ENCODE peak calls at places on chromosomes 1 and 21, in five cellular contexts. One of them, this sample, is unnamed.

GRCh38 chr1:35568975-35569395 is 4.1 kb upstream of the TFAP2E start:
- DNase-seq in NCI-H2029 treated with DMSO at 0.1 percent for 48 hours: peak
- DNase-seq in neural progenitor cell: peak
- DNase-seq in NCI-H2171: peak
- DNase-seq in CD8-positive, alpha-beta memory T cell: peak
- DNase-seq in this sample: peak

GRCh38 chr1:23836037-23836436 is 10.8 kb upstream of the HMGCL start:
- DNase-seq in NCI-H2029 treated with DMSO at 0.1 percent for 48 hours: no peak
- DNase-seq in neural progenitor cell: no peak
- DNase-seq in NCI-H2171: no peak
- DNase-seq in CD8-positive, alpha-beta memory T cell: no peak
- DNase-seq in this sample: no peak

GRCh38 chr1:64212023-64212422 is 8.6 kb downstream of the UBE2U start:
- DNase-seq in NCI-H2029 treated with DMSO at 0.1 percent for 48 hours: no peak
- DNase-seq in neural progenitor cell: no peak
- DNase-seq in NCI-H2171: no peak
- DNase-seq in CD8-positive, alpha-beta memory T cell: no peak
- DNase-seq in this sample: no peak

GRCh38 chr21:32921632-32922230 is 104.0 kb upstream of the OLIG2 start:
- DNase-seq in NCI-H2029 treated with DMSO at 0.1 percent for 48 hours: peak
- DNase-seq in neural progenitor cell: peak
- DNase-seq in NCI-H2171: no peak
- DNase-seq in CD8-positive, alpha-beta memory T cell: peak
- DNase-seq in this sample: no peak

GRCh38 chr1:210597555-210598134 is 268.9 kb downstream of the HHAT start:
- DNase-seq in NCI-H2029 treated with DMSO at 0.1 percent for 48 hours: no peak
- DNase-seq in neural progenitor cell: no peak
- DNase-seq in NCI-H2171: no peak
- DNase-seq in CD8-positive, alpha-beta memory T cell: no peak
- DNase-seq in this sample: no peak

GRCh38 chr1:159826436-159827101 is at the start of gene SLAMF8:
- DNase-seq in NCI-H2029 treated with DMSO at 0.1 percent for 48 hours: no peak
- DNase-seq in neural progenitor cell: no peak
- DNase-seq in NCI-H2171: no peak
- DNase-seq in CD8-positive, alpha-beta memory T cell: peak
- DNase-seq in this sample: no peak

GRCh38 chr1:54276617-54277450 is 76.9 kb downstream of the MRPL37 start:
- DNase-seq in NCI-H2029 treated with DMSO at 0.1 percent for 48 hours: no peak
- DNase-seq in neural progenitor cell: no peak
- DNase-seq in NCI-H2171: no peak
- DNase-seq in CD8-positive, alpha-beta memory T cell: no peak
- DNase-seq in this sample: no peak

GRCh38 chr1:28718601-28719331 is 18.0 kb upstream of the YTHDF2 start:
- DNase-seq in NCI-H2029 treated with DMSO at 0.1 percent for 48 hours: no peak
- DNase-seq in neural progenitor cell: peak
- DNase-seq in NCI-H2171: no peak
- DNase-seq in CD8-positive, alpha-beta memory T cell: no peak
- DNase-seq in this sample: no peak

GRCh38 chr1:31679091-31679490 is 24.7 kb downstream of the COL16A1 start:
- DNase-seq in NCI-H2029 treated with DMSO at 0.1 percent for 48 hours: no peak
- DNase-seq in neural progenitor cell: no peak
- DNase-seq in NCI-H2171: no peak
- DNase-seq in CD8-positive, alpha-beta memory T cell: no peak
- DNase-seq in this sample: no peak

GRCh38 chr21:39707316-39707715 is 37.7 kb upstream of the IGSF5 start:
- DNase-seq in NCI-H2029 treated with DMSO at 0.1 percent for 48 hours: no peak
- DNase-seq in neural progenitor cell: no peak
- DNase-seq in NCI-H2171: no peak
- DNase-seq in CD8-positive, alpha-beta memory T cell: no peak
- DNase-seq in this sample: no peak

GRCh38 chr1:222616535-222616934 is 1.4 kb upstream of the MIA3 start:
- DNase-seq in NCI-H2029 treated with DMSO at 0.1 percent for 48 hours: no peak
- DNase-seq in neural progenitor cell: no peak
- DNase-seq in NCI-H2171: no peak
- DNase-seq in CD8-positive, alpha-beta memory T cell: no peak
- DNase-seq in this sample: no peak

GRCh38 chr1:214808845-214809460 is 206.0 kb downstream of the CENPF start:
- DNase-seq in NCI-H2029 treated with DMSO at 0.1 percent for 48 hours: no peak
- DNase-seq in neural progenitor cell: peak
- DNase-seq in NCI-H2171: no peak
- DNase-seq in CD8-positive, alpha-beta memory T cell: no peak
- DNase-seq in this sample: peak

GRCh38 chr1:103790172-103790571 is 40.5 kb downstream of the AMY1C start:
- DNase-seq in NCI-H2029 treated with DMSO at 0.1 percent for 48 hours: no peak
- DNase-seq in neural progenitor cell: no peak
- DNase-seq in NCI-H2171: no peak
- DNase-seq in CD8-positive, alpha-beta memory T cell: no peak
- DNase-seq in this sample: no peak

GRCh38 chr1:222000131-222000530 is 258.2 kb upstream of the DUSP10 start:
- DNase-seq in NCI-H2029 treated with DMSO at 0.1 percent for 48 hours: no peak
- DNase-seq in neural progenitor cell: no peak
- DNase-seq in NCI-H2171: no peak
- DNase-seq in CD8-positive, alpha-beta memory T cell: no peak
- DNase-seq in this sample: no peak

GRCh38 chr1:85502625-85503083 is 37.7 kb upstream of the DDAH1 start:
- DNase-seq in NCI-H2029 treated with DMSO at 0.1 percent for 48 hours: no peak
- DNase-seq in neural progenitor cell: peak
- DNase-seq in NCI-H2171: peak
- DNase-seq in CD8-positive, alpha-beta memory T cell: no peak
- DNase-seq in this sample: peak

This sample was measured in NCI-H146.